ENCODE peak calls at places on chromosomes 13 and 19, in nine cellular contexts. G is dorsolateral prefrontal cortex, A is lower leg skin, Y is NB4, Q is OCI-LY7, Z is neuronal stem cell, V is Peyer's patch, E is ovary, P is cardiac fibroblast. N is an unnamed sample.

GRCh38 chr13:32408999-32409313 is 19.0 kb downstream of the N4BP2L1 start:
- DNase-seq in G (no peak), A (no peak), Y (no peak), Q (no peak), Z (no peak), V (no peak), E (peak; percentile 31), P (no peak), N (no peak)

GRCh38 chr13:43766766-43767165 is 20.0 kb downstream of the ENOX1 start:
- DNase-seq in G (peak; percentile 27), A (no peak), Y (no peak), Q (no peak), Z (no peak), V (no peak), E (peak; percentile 24), P (peak; percentile 52), N (no peak)

GRCh38 chr13:76019421-76020044 is 383.4 kb downstream of the LMO7 start:
- DNase-seq in G (peak; percentile 71), A (no peak), Y (peak; percentile 31), Q (peak; percentile 4), Z (no peak), V (peak; percentile 51), E (no peak), P (no peak), N (peak; percentile 12)

GRCh38 chr19:13275016-13275722 is 125.0 kb downstream of the IER2 start:
- DNase-seq in G (no peak), A (no peak), Y (peak; percentile 83), Q (no peak), Z (no peak), V (no peak), E (no peak), P (no peak), N (no peak)

GRCh38 chr13:41597348-41598041 is 140.1 kb downstream of the RGCC start:
- DNase-seq in G (no peak), A (no peak), Y (no peak), Q (no peak), Z (no peak), V (no peak), E (no peak), P (no peak), N (no peak)

GRCh38 chr13:107370036-107370785 is 802.3 kb upstream of the ARGLU1 start:
- DNase-seq in G (peak; percentile 42), A (no peak), Y (no peak), Q (no peak), Z (no peak), V (no peak), E (no peak), P (peak; percentile 59), N (no peak)

GRCh38 chr13:20882206-20882605 is 20.3 kb downstream of the XPO4 start:
- DNase-seq in G (no peak), A (no peak), Y (no peak), Q (no peak), Z (no peak), V (no peak), E (no peak), P (peak; percentile 14), N (no peak)

GRCh38 chr13:59914556-59914955 is 249.2 kb downstream of the DIAPH3 start:
- DNase-seq in G (no peak), A (no peak), Y (no peak), Q (no peak), Z (no peak), V (no peak), E (no peak), P (peak; percentile 4), N (no peak)

GRCh38 chr19:14890616-14891379 is 4.9 kb upstream of the OR7A17 start:
- DNase-seq in G (no peak), A (no peak), Y (no peak), Q (no peak), Z (no peak), V (no peak), E (no peak), P (no peak), N (no peak)

GRCh38 chr13:109720758-109721184 is 65.6 kb downstream of the IRS2 start:
- DNase-seq in G (no peak), A (no peak), Y (no peak), Q (no peak), Z (no peak), V (no peak), E (no peak), P (no peak), N (no peak)

GRCh38 chr19:30783212-30783611 is 411.0 kb downstream of the ZNF536 start:
- DNase-seq in G (no peak), A (no peak), Y (no peak), Q (no peak), Z (no peak), V (no peak), E (no peak), P (no peak), N (no peak)

GRCh38 chr19:12777217-12778019 is 2.1 kb upstream of the HOOK2 start:
- DNase-seq in G (peak; percentile 72), A (peak; percentile 58), Y (peak; percentile 82), Q (peak; percentile 78), Z (no peak), V (peak; percentile 86), E (peak; percentile 76), P (peak; percentile 82), N (no peak)

GRCh38 chr19:48477696-48478338 is 8.6 kb downstream of the CYTH2 start:
- DNase-seq in G (no peak), A (no peak), Y (no peak), Q (no peak), Z (no peak), V (no peak), E (no peak), P (no peak), N (no peak)

GRCh38 chr19:46661735-46662592 is 982 bp upstream of the DACT3 start:
- DNase-seq in G (peak; percentile 95), A (peak; percentile 81), Y (peak; percentile 98), Q (peak; percentile 85), Z (peak; percentile 86), V (peak; percentile 83), E (peak; percentile 76), P (peak; percentile 95), N (peak; percentile 83)
- H3K4me3 ChIP-seq in G (peak overlapping the region; percentile 95), A (no peak overlapping the region), Y (peak overlapping the region; percentile 42), Q (peak overlapping the region; percentile 64), Z (peak overlapping the region; percentile 28), V (peak overlapping the region; percentile 58), E (peak overlapping the region; percentile 33), P (peak overlapping the region; percentile 29), N (peak overlapping the region; percentile 53)

GRCh38 chr13:67228031-67228430 is 2.1 kb downstream of the PCDH9 start:
- DNase-seq in G (no peak), A (no peak), Y (no peak), Q (no peak), Z (no peak), V (no peak), E (no peak), P (peak; percentile 29), N (no peak)
- H3K4me3 ChIP-seq in G (peak overlapping the region; percentile 84), A (no peak overlapping the region), Y (no peak overlapping the region), Q (peak overlapping the region; percentile 90), Z (peak overlapping the region; percentile 92), V (no peak overlapping the region), E (no peak overlapping the region), P (peak overlapping the region; percentile 63), N (no peak overlapping the region)

DNA sequence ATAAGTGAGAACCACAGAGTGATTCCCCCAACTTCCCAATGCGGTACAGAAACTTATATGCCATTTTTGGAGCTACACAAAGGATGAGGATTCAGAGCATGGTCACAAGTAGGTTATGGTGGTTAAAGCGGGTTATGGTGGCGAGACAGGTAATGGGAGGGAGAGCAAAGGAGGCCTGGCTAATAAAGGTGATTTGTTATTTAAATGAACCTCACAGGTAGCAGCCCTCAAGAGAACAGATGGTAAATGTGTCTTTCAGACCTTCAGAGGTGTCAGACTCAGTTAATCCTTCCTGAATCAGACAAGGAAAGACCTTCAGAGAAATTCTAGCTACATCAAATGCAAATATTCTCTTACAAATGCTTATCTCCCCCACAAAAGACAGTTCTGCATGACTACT is 1971.4 kb downstream of the OLFM4 start:
- DNase-seq in G (no peak), A (no peak), Y (no peak), Q (no peak), Z (no peak), V (no peak), E (no peak), P (no peak), N (no peak)
- H3K4me3 ChIP-seq in G (no peak overlapping the region), A (no peak overlapping the region), Y (no peak overlapping the region), Q (no peak overlapping the region), Z (no peak overlapping the region), V (no peak overlapping the region), E (no peak overlapping the region), P (no peak overlapping the region), N (no peak overlapping the region)

GRCh38 chr19:45646345-45646698 is 7.1 kb upstream of the EML2 start:
- DNase-seq in G (no peak), A (no peak), Y (no peak), Q (no peak), Z (no peak), V (no peak), E (no peak), P (no peak), N (no peak)

GRCh38 chr19:45645068-45645630 is 6.0 kb upstream of the EML2 start:
- DNase-seq in G (no peak), A (no peak), Y (peak; percentile 4), Q (no peak), Z (no peak), V (no peak), E (no peak), P (no peak), N (no peak)

GRCh38 chr19:45643927-45644771 is 5.0 kb upstream of the EML2 start:
- DNase-seq in G (peak; percentile 37), A (no peak), Y (no peak), Q (no peak), Z (no peak), V (no peak), E (no peak), P (no peak), N (no peak)

GRCh38 chr19:45643024-45643926 is 4.1 kb upstream of the EML2 start:
- DNase-seq in G (peak; percentile 93), A (peak; percentile 73), Y (peak; percentile 85), Q (peak; percentile 90), Z (peak; percentile 82), V (peak; percentile 92), E (peak; percentile 65), P (peak; percentile 87), N (peak; percentile 75)

GRCh38 chr19:45645631-45646344 is 6.6 kb upstream of the EML2 start:
- DNase-seq in G (peak; percentile 96), A (peak; percentile 53), Y (peak; percentile 85), Q (peak; percentile 94), Z (no peak), V (peak; percentile 73), E (no peak), P (peak; percentile 93), N (peak; percentile 90)
- H3K4me3 ChIP-seq in G (peak overlapping the region; percentile 68), A (peak overlapping the region; percentile 1), Y (peak overlapping the region; percentile 16), Q (peak overlapping the region; percentile 68), Z (peak overlapping the region; percentile 34), V (peak overlapping the region; percentile 40), E (peak overlapping the region; percentile 2), P (peak overlapping the region; percentile 48), N (peak overlapping the region; percentile 64)

GRCh38 chr19:45265375-45265774 is 14.3 kb downstream of the MARK4 start:
- DNase-seq in G (no peak), A (no peak), Y (no peak), Q (peak; percentile 10), Z (no peak), V (no peak), E (no peak), P (no peak), N (no peak)
- H3K4me3 ChIP-seq in G (no peak overlapping the region), A (no peak overlapping the region), Y (no peak overlapping the region), Q (no peak overlapping the region), Z (no peak overlapping the region), V (no peak overlapping the region), E (no peak overlapping the region), P (no peak overlapping the region), N (no peak overlapping the region)

GRCh38 chr19:7488736-7489353 is at the start of gene PEX11G:
- DNase-seq in G (peak; percentile 84), A (peak; percentile 79), Y (peak; percentile 77), Q (peak; percentile 80), Z (peak; percentile 93), V (peak; percentile 96), E (peak; percentile 90), P (peak; percentile 90), N (peak; percentile 71)
- H3K4me3 ChIP-seq in G (peak within 1 kb of the TSS; percentile 64), A (peak within 1 kb of the TSS; percentile 35), Y (peak within 1 kb of the TSS; percentile 54), Q (peak within 1 kb of the TSS; percentile 67), Z (peak within 1 kb of the TSS; percentile 38), V (peak within 1 kb of the TSS; percentile 40), E (peak within 1 kb of the TSS; percentile 51), P (peak within 1 kb of the TSS; percentile 66), N (peak within 1 kb of the TSS; percentile 69)

N was measured in Jurkat, Clone E6-1.